ENCODE peak calls at places on chromosome 2, in four cellular contexts. W is HFF-Myc, G is coronary artery, F is GM23338. Q is an unnamed sample.
A peak's percentile ranks its signal among the peaks of the same experiment; 100 is the strongest.

GRCh38 chr2:64697286-64698023 is 43.7 kb upstream of the SERTAD2 start:
- DNase-seq in W (no peak), G (no peak), F (no peak), Q (peak; percentile 32)

GRCh38 chr2:120037995-120038541 is 25.2 kb downstream of the EPB41L5 start:
- DNase-seq in W (no peak), G (no peak), F (no peak), Q (no peak)

GRCh38 chr2:188345020-188345419 is 53.3 kb downstream of the GULP1 start:
- DNase-seq in W (no peak), G (no peak), F (no peak), Q (no peak)

GRCh38 chr2:60939622-60940021 is 58.2 kb downstream of the REL start:
- DNase-seq in W (no peak), G (no peak), F (no peak), Q (no peak)

GRCh38 chr2:137748533-137748932 is 215.7 kb upstream of the HNMT start:
- DNase-seq in W (no peak), G (no peak), F (no peak), Q (no peak)

GRCh38 chr2:54366487-54367280 is 89.4 kb upstream of the SPTBN1 start:
- DNase-seq in W (no peak), G (no peak), F (no peak), Q (no peak)

GRCh38 chr2:44291281-44292248 is 16.3 kb downstream of the SLC3A1 start:
- DNase-seq in W (peak; percentile 45), G (no peak), F (peak; percentile 52), Q (peak; percentile 56)

GRCh38 chr2:241062342-241063092 is 39.6 kb downstream of the MTERF4 start:
- DNase-seq in W (no peak), G (no peak), F (no peak), Q (no peak)

GRCh38 chr2:206098471-206098870 is 12.5 kb upstream of the INO80D start:
- DNase-seq in W (no peak), G (no peak), F (no peak), Q (no peak)

GRCh38 chr2:74043345-74044329 is 58.9 kb downstream of the TET3 start:
- DNase-seq in W (no peak), G (no peak), F (peak; percentile 31), Q (no peak)

GRCh38 chr2:31675485-31675901 is 94.8 kb upstream of the SRD5A2 start:
- DNase-seq in W (no peak), G (no peak), F (peak; percentile 52), Q (peak; percentile 16)

GRCh38 chr2:20225294-20226151 is 593 bp upstream of the SDC1 start:
- DNase-seq in W (no peak), G (no peak), F (peak; percentile 84), Q (peak; percentile 81)

GRCh38 chr2:206145665-206146064 is 13.6 kb downstream of the NDUFS1 start:
- DNase-seq in W (no peak), G (no peak), F (no peak), Q (no peak)

GRCh38 chr2:71922091-71922490 is 225.6 kb downstream of the CYP26B1 start:
- DNase-seq in W (no peak), G (peak; percentile 36), F (no peak), Q (no peak)

GRCh38 chr2:69180227-69180626 is 167.2 kb downstream of the ANTXR1 start:
- DNase-seq in W (no peak), G (no peak), F (no peak), Q (no peak)

GRCh38 chr2:64905338-64906024 is 83.7 kb upstream of the SLC1A4 start:
- DNase-seq in W (no peak), G (no peak), F (peak; percentile 4), Q (peak; percentile 58)

GRCh38 chr2:30417253-30417652 is 29.8 kb upstream of the LCLAT1 start:
- DNase-seq in W (no peak), G (no peak), F (peak; percentile 45), Q (no peak)

GRCh38 chr2:203453858-203454451 is 81.1 kb downstream of the RAPH1 start:
- DNase-seq in W (peak; percentile 33), G (no peak), F (peak; percentile 57), Q (peak; percentile 60)

DNA sequence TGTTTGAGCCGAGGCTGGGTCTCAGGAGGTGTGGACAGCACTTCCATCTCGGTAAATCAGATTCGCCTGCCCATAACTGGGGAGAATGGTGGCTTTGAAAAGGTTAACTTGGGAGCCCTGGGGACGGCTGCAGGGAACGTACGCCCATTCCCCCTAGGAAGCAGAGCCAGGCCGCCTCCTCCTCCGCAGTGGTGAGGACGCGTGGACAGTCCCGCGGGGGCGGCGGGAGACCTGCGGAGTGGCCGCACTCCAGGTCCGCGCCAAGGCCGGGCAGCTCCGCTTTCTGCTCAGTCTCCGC is 845 bp upstream of the MYCN start:
- DNase-seq in W (no peak), G (no peak), F (no peak), Q (no peak)
- TF ChIP-seq CTCF in W (no peak), G (no peak), F (no peak), Q (no peak)

GRCh38 chr2:33412920-33413319 is 63.5 kb upstream of the RASGRP3 start:
- DNase-seq in W (no peak), G (no peak), F (peak; percentile 54), Q (peak; percentile 55)
- TF ChIP-seq CTCF in W (peak; percentile 48), G (no peak), F (peak; percentile 71), Q (peak; percentile 45)

DNA sequence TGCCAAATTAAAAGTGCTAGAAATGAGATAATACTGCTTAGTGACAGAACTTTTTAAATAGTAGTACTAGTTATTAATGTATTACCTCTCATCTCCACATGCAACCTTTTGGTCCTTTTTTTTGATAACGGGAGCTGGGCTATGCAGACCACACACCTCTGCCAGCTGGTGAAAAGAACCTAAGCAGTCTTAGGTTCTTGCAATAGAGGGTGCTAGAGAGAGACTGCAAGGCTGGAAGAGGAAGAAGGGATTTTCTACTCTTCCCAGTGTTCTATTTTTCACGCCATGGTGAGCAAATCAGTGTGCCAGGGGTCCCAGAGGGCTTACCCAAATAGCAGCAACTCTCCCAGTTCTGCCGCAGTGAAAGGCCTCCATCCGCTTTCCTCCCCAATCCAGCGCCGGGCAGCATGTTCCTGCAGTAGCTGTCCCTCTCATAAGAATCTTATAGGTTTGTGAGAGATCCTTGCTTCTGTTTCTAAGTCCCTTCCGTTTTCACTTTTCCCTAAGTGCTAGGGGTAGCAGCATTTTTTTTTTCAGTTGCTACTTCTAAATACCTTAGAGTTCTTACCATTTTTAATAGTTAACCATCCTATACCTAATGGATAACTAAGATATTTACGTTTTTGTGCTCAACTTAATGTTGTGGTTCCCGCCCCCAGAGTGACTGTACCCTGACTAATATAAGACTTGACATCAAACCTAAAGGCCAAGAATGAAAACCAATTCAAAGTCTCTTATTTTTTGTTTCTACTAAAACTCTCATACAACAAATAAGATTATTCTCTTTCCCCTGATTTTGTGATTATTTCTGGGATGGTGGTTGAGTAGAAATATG is 69.4 kb upstream of the UBE2E3 start:
- DNase-seq in W (no peak), G (no peak), F (peak; percentile 49), Q (no peak)
- TF ChIP-seq CTCF in W (no peak), G (no peak), F (peak; percentile 59), Q (no peak)

DNA sequence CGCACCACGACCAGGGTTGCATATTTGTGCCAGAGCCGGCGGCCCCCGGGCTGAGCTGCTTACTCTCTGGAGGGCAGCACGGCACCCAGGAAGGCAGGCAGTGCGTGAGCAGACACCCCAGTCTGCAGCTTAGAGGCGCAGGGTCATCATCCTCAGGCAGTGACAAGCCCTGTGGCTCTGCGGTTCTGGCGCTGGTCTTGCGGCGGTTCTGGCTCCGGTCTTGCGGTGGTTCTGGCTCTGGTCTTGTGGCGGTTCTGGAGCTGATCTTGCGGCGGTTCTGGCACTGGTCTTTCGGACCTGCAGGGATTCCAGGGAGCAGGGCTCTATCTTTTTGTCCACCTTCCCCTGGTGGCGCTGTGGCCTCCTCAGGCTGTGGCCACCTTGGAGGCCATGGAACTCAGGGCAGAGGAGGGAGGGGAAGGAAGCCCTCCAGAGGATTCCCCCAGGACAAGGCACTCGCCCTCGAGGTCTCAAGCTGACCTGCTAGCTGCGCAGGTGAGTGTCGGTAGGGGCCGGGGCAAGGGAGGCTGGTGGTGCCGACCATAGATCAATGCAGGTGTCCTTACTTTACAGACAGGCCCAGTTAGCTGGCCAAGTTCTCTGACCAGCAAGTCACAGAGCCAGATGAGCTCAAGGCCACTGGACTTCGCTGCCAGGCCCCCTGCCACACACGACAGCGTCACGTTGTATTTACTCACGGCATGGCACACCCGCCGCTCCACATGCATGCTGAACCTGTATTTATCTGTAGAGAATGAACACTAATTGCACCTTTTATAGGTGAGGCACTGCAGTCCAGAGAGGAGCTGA is 14.9 kb downstream of the ESPNL start:
- DNase-seq in W (no peak), G (no peak), F (no peak), Q (no peak)
- TF ChIP-seq CTCF in W (no peak), G (no peak), F (peak; percentile 40), Q (no peak)

GRCh38 chr2:101778102-101778501 is 80.6 kb downstream of the MAP4K4 start:
- DNase-seq in W (no peak), G (no peak), F (no peak), Q (no peak)
- TF ChIP-seq CTCF in W (no peak), G (no peak), F (no peak), Q (no peak)